ENCODE peak calls at places on chromosome 21, in nine cellular contexts. K is fibroblast of mammary gland, Z is glutamatergic neuron, I is nephron progenitor cell, C is H1, M is AG09309, P is body of pancreas, W is stomach, D is RWPE1. N is an unnamed sample.

GRCh38 chr21:28671549-28672195 is 321.0 kb downstream of the LTN1 start:
- DNase-seq in C (no peak), W (no peak), K (peak), D (no peak), M (peak), I (no peak), P (no peak), Z (no peak), N (no peak)

GRCh38 chr21:30340714-30341573 is 3.5 kb upstream of the KRTAP27-1 start:
- DNase-seq in P (peak), M (no peak), K (peak), Z (peak), D (peak), C (no peak), I (peak), W (peak), N (peak)

GRCh38 chr21:41548781-41549180 is 40.8 kb upstream of the TMPRSS2 start:
- DNase-seq in M (no peak), I (no peak), K (no peak), W (peak), Z (no peak), D (no peak), C (no peak), P (no peak), N (no peak)

GRCh38 chr21:21028275-21028814 is 30.1 kb downstream of the NCAM2 start:
- DNase-seq in M (no peak), I (no peak), Z (no peak), K (no peak), W (no peak), C (no peak), D (no peak), P (no peak), N (peak)

GRCh38 chr21:34782666-34783365 is 114.0 kb downstream of the CLIC6 start:
- DNase-seq in M (no peak), W (no peak), C (no peak), D (no peak), P (no peak), I (no peak), K (peak), Z (no peak), N (no peak)

GRCh38 chr21:42819861-42820512 is 59.4 kb downstream of the WDR4 start:
- DNase-seq in I (no peak), K (no peak), M (no peak), Z (no peak), C (no peak), P (no peak), D (no peak), W (no peak), N (no peak)

GRCh38 chr21:41396452-41397107 is 29.5 kb upstream of the MX1 start:
- DNase-seq in K (peak), P (peak), C (no peak), D (no peak), M (no peak), W (peak), I (no peak), Z (no peak), N (peak)

GRCh38 chr21:45264919-45265515 is 22.7 kb downstream of the POFUT2 start:
- DNase-seq in I (no peak), C (no peak), D (no peak), K (no peak), M (no peak), Z (no peak), W (peak), P (no peak), N (no peak)

GRCh38 chr21:44566403-44566802 is 7.1 kb upstream of the KRTAP10-4 start:
- DNase-seq in D (no peak), W (no peak), Z (no peak), M (no peak), I (no peak), K (no peak), P (no peak), C (no peak), N (no peak)

GRCh38 chr21:20882462-20883415 is 115.5 kb upstream of the NCAM2 start:
- DNase-seq in W (peak), Z (peak), C (peak), M (no peak), D (peak), P (peak), I (peak), K (peak), N (peak)

GRCh38 chr21:38266732-38267131 is 9.9 kb downstream of the KCNJ15 start:
- DNase-seq in Z (no peak), I (no peak), D (peak), P (no peak), W (no peak), K (peak), C (no peak), M (no peak), N (peak)

GRCh38 chr21:35737899-35738341 is 322.4 kb downstream of the SETD4 start:
- DNase-seq in C (no peak), Z (no peak), K (peak), M (peak), W (no peak), D (no peak), I (peak), P (no peak), N (no peak)

GRCh38 chr21:39263372-39263771 is 50.1 kb downstream of the BRWD1 start:
- DNase-seq in I (no peak), D (peak), K (peak), W (no peak), C (no peak), M (peak), Z (no peak), P (no peak), N (peak)

GRCh38 chr21:15096146-15096545 is 31.3 kb upstream of the NRIP1 start:
- DNase-seq in Z (no peak), K (no peak), I (no peak), W (no peak), C (no peak), P (no peak), D (no peak), M (no peak), N (no peak)
- TF ChIP-seq CTCF in Z (no peak), K (no peak), I (no peak), W (no peak), C (no peak), P (no peak), D (no peak), M (no peak), N (no peak)

DNA sequence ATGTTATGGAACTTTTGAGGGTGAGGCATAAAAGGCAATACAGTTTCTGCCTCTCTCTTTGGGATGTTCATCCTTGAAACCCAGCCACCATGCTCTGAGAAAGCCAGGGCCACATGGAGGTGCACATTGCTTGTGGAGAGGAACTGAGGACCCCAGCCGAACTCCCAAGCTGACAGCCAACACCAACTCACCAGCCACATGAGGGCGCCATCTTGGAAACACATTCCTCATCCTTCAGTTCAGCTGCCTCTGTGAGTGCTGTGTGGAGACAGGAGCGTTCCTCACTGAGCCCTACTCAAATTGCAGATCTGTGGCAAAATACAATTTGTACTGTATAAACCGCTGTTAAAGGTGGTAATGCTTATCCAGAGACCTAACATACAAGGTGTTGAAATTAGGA is 137.5 kb downstream of the GABPA start:
- DNase-seq in Z (no peak), K (no peak), C (no peak), D (no peak), P (no peak), I (no peak), W (no peak), M (no peak), N (no peak)
- TF ChIP-seq CTCF in Z (no peak), K (no peak), C (peak), D (no peak), P (no peak), I (no peak), W (no peak), M (no peak), N (peak)

DNA sequence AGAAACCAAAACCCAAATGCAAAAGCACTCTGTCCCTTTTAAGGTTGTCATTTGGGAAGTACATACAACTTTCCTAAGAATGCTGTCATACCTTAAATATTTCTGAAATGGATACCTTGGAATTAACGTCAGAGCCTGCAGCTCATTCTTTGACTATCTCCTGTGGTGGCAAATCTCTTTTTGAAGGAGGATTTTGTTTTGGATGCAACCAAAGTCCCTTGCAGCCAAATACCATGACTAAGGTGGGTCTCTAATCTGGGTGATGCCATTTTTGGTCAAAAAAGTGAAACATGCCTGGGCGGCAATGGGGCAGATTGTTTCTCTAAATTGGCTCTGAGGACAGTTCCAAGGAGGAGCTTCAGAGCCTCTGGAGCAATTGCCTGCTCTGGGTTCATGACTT is 25.3 kb downstream of the ADAMTS1 start:
- DNase-seq in Z (no peak), P (no peak), D (no peak), I (no peak), M (no peak), K (no peak), C (no peak), W (no peak), N (no peak)
- TF ChIP-seq CTCF in Z (no peak), P (no peak), D (no peak), I (no peak), M (no peak), K (no peak), C (no peak), W (no peak), N (no peak)

GRCh38 chr21:40386981-40387380 is 460.0 kb downstream of the DSCAM start:
- DNase-seq in C (no peak), W (no peak), D (no peak), P (no peak), M (no peak), Z (no peak), K (no peak), I (no peak), N (no peak)

GRCh38 chr21:40388046-40388445 is 458.9 kb downstream of the DSCAM start:
- DNase-seq in W (no peak), P (no peak), K (no peak), I (no peak), Z (no peak), C (no peak), M (no peak), D (no peak), N (no peak)

GRCh38 chr21:40383951-40384350 is 463.0 kb downstream of the DSCAM start:
- DNase-seq in Z (no peak), I (no peak), K (no peak), M (no peak), W (no peak), D (no peak), C (no peak), P (no peak), N (no peak)

GRCh38 chr21:40386301-40386911 is 460.6 kb downstream of the DSCAM start:
- DNase-seq in C (peak), W (peak), K (no peak), M (no peak), D (peak), I (peak), Z (peak), P (peak), N (peak)

DNA sequence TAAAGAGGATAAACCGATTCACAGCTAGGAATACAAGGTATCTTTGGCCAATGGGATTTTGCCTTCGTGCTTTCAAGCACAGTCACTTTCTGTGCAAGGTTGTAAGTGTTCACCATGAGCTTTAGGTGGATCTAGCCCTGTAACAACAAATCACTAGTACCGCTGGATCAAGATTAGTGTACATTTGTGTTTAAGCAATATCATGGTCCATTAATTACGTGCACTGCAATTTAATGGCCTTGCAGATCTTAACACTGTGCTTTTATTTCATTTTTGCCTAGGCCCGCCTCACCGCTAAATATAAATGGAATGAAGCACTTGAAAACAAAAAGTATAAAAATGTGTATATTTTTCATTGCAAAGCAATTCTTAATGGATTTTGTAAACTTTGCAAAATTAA is 461.1 kb downstream of the DSCAM start:
- DNase-seq in M (no peak), P (no peak), C (no peak), D (no peak), I (no peak), K (no peak), W (no peak), Z (no peak), N (no peak)
- TF ChIP-seq CTCF in M (no peak), P (no peak), C (no peak), D (no peak), I (no peak), K (no peak), W (no peak), Z (no peak), N (no peak)

DNA sequence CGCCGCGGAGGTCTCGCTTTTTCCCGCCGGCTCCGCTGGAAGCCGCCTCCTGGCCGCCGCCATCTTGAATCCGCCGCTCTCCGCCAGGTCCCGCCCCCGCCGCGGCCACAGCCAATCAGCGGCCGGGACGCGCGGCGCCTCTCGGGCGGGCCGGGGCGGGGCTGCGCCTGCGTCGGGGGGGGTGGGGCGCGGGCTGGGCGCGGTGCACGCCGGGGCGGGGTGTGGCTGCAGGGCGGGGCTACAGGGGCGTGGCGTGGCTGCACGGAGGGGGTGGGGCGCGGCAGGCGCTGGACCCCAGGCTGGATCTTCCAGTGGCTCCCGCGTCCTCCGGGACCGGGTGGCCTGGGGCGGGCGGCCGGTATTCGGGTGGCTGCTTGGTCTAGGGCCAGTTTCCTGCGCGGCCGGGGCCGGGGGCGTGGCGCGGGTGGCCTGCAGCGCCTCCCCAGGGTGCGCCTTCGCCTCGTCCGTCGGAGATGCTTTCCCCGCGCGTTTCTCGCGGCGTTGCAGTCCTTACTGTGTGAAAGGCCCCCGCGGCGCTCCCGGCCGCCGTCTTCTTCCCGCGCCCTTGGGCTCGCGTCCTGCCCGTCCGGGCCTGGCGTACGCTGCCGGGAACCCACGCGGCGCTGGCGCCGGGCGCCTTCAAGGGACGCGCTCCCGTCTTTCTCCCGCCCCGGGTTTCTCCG is 575 bp downstream of the PCNT start:
- DNase-seq in C (peak), W (peak), P (peak), K (peak), I (peak), D (peak), Z (peak), M (peak), N (peak)
- TF ChIP-seq CTCF in C (no peak), W (no peak), P (no peak), K (no peak), I (no peak), D (no peak), Z (no peak), M (peak), N (peak)

N was measured in MCF 10A.